ENCODE peak calls at places on chromosomes 1 and 21, in six cellular contexts. One of them, this sample, is unnamed.

GRCh38 chr1:183719976-183720497 is 66.9 kb upstream of the APOBEC4 start:
- DNase-seq in A172: no peak
- DNase-seq in cardiac fibroblast: peak; percentile 40
- DNase-seq in midbrain: no peak
- DNase-seq in spleen: no peak
- DNase-seq in NCI-H1105: no peak
- DNase-seq in this sample: no peak

GRCh38 chr1:59565611-59566410 is 248.9 kb upstream of the HOOK1 start:
- DNase-seq in A172: peak; percentile 95
- DNase-seq in cardiac fibroblast: peak; percentile 34
- DNase-seq in midbrain: no peak
- DNase-seq in spleen: no peak
- DNase-seq in NCI-H1105: no peak
- DNase-seq in this sample: no peak

GRCh38 chr1:35925741-35926140 is 5.2 kb upstream of the AGO3 start:
- DNase-seq in A172: no peak
- DNase-seq in cardiac fibroblast: peak; percentile 93
- DNase-seq in midbrain: no peak
- DNase-seq in spleen: no peak
- DNase-seq in NCI-H1105: no peak
- DNase-seq in this sample: no peak

GRCh38 chr1:7485086-7485780 is 285.9 kb upstream of the VAMP3 start:
- DNase-seq in A172: no peak
- DNase-seq in cardiac fibroblast: no peak
- DNase-seq in midbrain: no peak
- DNase-seq in spleen: no peak
- DNase-seq in NCI-H1105: no peak
- DNase-seq in this sample: no peak

GRCh38 chr1:151882466-151882865 is 26.8 kb downstream of the THEM4 start:
- DNase-seq in A172: no peak
- DNase-seq in cardiac fibroblast: no peak
- DNase-seq in midbrain: no peak
- DNase-seq in spleen: no peak
- DNase-seq in NCI-H1105: no peak
- DNase-seq in this sample: no peak

GRCh38 chr1:181043025-181043880 is 9.5 kb downstream of the MR1 start:
- DNase-seq in A172: no peak
- DNase-seq in cardiac fibroblast: no peak
- DNase-seq in midbrain: no peak
- DNase-seq in spleen: no peak
- DNase-seq in NCI-H1105: no peak
- DNase-seq in this sample: no peak

GRCh38 chr1:196861429-196861828 is 26.4 kb upstream of the CFHR4 start:
- DNase-seq in A172: no peak
- DNase-seq in cardiac fibroblast: no peak
- DNase-seq in midbrain: no peak
- DNase-seq in spleen: no peak
- DNase-seq in NCI-H1105: no peak
- DNase-seq in this sample: no peak

GRCh38 chr1:20373286-20373685 is 82.6 kb downstream of the VWA5B1 start:
- DNase-seq in A172: no peak
- DNase-seq in cardiac fibroblast: no peak
- DNase-seq in midbrain: no peak
- DNase-seq in spleen: peak; percentile 19
- DNase-seq in NCI-H1105: no peak
- DNase-seq in this sample: peak; percentile 29

GRCh38 chr1:54297596-54298283 is 97.8 kb downstream of the MRPL37 start:
- DNase-seq in A172: no peak
- DNase-seq in cardiac fibroblast: no peak
- DNase-seq in midbrain: peak; percentile 78
- DNase-seq in spleen: no peak
- DNase-seq in NCI-H1105: no peak
- DNase-seq in this sample: no peak

GRCh38 chr1:110119843-110120242 is 7.6 kb downstream of the UBL4B start:
- DNase-seq in A172: no peak
- DNase-seq in cardiac fibroblast: no peak
- DNase-seq in midbrain: no peak
- DNase-seq in spleen: peak; percentile 44
- DNase-seq in NCI-H1105: no peak
- DNase-seq in this sample: peak; percentile 40

GRCh38 chr1:59046730-59047157 is 250.2 kb upstream of the FGGY start:
- DNase-seq in A172: no peak
- DNase-seq in cardiac fibroblast: peak; percentile 46
- DNase-seq in midbrain: no peak
- DNase-seq in spleen: peak; percentile 78
- DNase-seq in NCI-H1105: no peak
- DNase-seq in this sample: no peak

GRCh38 chr1:94884101-94884875 is 42.6 kb downstream of the CNN3 start:
- DNase-seq in A172: no peak
- DNase-seq in cardiac fibroblast: peak; percentile 58
- DNase-seq in midbrain: peak; percentile 55
- DNase-seq in spleen: no peak
- DNase-seq in NCI-H1105: no peak
- DNase-seq in this sample: no peak

GRCh38 chr1:27940297-27940696 is 5.5 kb downstream of the SMPDL3B start:
- DNase-seq in A172: no peak
- DNase-seq in cardiac fibroblast: peak; percentile 14
- DNase-seq in midbrain: peak; percentile 15
- DNase-seq in spleen: peak; percentile 88
- DNase-seq in NCI-H1105: no peak
- DNase-seq in this sample: no peak

GRCh38 chr21:46124926-46125845 is 27.3 kb downstream of the COL6A2 start:
- DNase-seq in A172: no peak
- DNase-seq in cardiac fibroblast: no peak
- DNase-seq in midbrain: no peak
- DNase-seq in spleen: peak; percentile 63
- DNase-seq in NCI-H1105: no peak
- DNase-seq in this sample: peak; percentile 64

GRCh38 chr21:45390121-45390751 is 14.7 kb upstream of the COL18A1 start:
- DNase-seq in A172: no peak
- DNase-seq in cardiac fibroblast: no peak
- DNase-seq in midbrain: no peak
- DNase-seq in spleen: peak; percentile 56
- DNase-seq in NCI-H1105: no peak
- DNase-seq in this sample: peak; percentile 58

GRCh38 chr1:38690790-38691189 is 168.8 kb downstream of the RRAGC start:
- DNase-seq in A172: no peak
- DNase-seq in cardiac fibroblast: no peak
- DNase-seq in midbrain: no peak
- DNase-seq in spleen: no peak
- DNase-seq in NCI-H1105: no peak
- DNase-seq in this sample: no peak

GRCh38 chr1:3864884-3865283 is 7.6 kb downstream of the DFFB start:
- DNase-seq in A172: no peak
- DNase-seq in cardiac fibroblast: no peak
- DNase-seq in midbrain: no peak
- DNase-seq in spleen: no peak
- DNase-seq in NCI-H1105: no peak
- DNase-seq in this sample: no peak

GRCh38 chr1:56330400-56331026 is 248.8 kb downstream of the PLPP3 start:
- DNase-seq in A172: peak; percentile 54
- DNase-seq in cardiac fibroblast: peak; percentile 63
- DNase-seq in midbrain: no peak
- DNase-seq in spleen: no peak
- DNase-seq in NCI-H1105: no peak
- DNase-seq in this sample: no peak

GRCh38 chr1:8875216-8875861 is 3.1 kb downstream of the ENO1 start:
- DNase-seq in A172: no peak
- DNase-seq in cardiac fibroblast: no peak
- DNase-seq in midbrain: peak; percentile 30
- DNase-seq in spleen: no peak
- DNase-seq in NCI-H1105: no peak
- DNase-seq in this sample: no peak

GRCh38 chr1:227924168-227924837 is 23.4 kb downstream of the WNT9A start:
- DNase-seq in A172: no peak
- DNase-seq in cardiac fibroblast: no peak
- DNase-seq in midbrain: no peak
- DNase-seq in spleen: no peak
- DNase-seq in NCI-H1105: no peak
- DNase-seq in this sample: no peak

GRCh38 chr1:246566808-246567154 is 525 bp downstream of the CNST start:
- DNase-seq in A172: no peak
- DNase-seq in cardiac fibroblast: peak; percentile 45
- DNase-seq in midbrain: peak; percentile 43
- DNase-seq in spleen: no peak
- DNase-seq in NCI-H1105: no peak
- DNase-seq in this sample: no peak

GRCh38 chr1:22140681-22141080 is 2.2 kb downstream of the WNT4 start:
- DNase-seq in A172: no peak
- DNase-seq in cardiac fibroblast: no peak
- DNase-seq in midbrain: no peak
- DNase-seq in spleen: no peak
- DNase-seq in NCI-H1105: no peak
- DNase-seq in this sample: no peak

GRCh38 chr1:99181892-99182291 is 82.4 kb upstream of the PLPPR4 start:
- DNase-seq in A172: no peak
- DNase-seq in cardiac fibroblast: peak; percentile 30
- DNase-seq in midbrain: no peak
- DNase-seq in spleen: no peak
- DNase-seq in NCI-H1105: no peak
- DNase-seq in this sample: no peak

GRCh38 chr1:179447489-179447888 is 81.7 kb downstream of the AXDND1 start:
- DNase-seq in A172: peak; percentile 19
- DNase-seq in cardiac fibroblast: no peak
- DNase-seq in midbrain: no peak
- DNase-seq in spleen: no peak
- DNase-seq in NCI-H1105: no peak
- DNase-seq in this sample: no peak

GRCh38 chr1:93615201-93616150 is 66.2 kb downstream of the BCAR3 start:
- DNase-seq in A172: peak; percentile 46
- DNase-seq in cardiac fibroblast: peak; percentile 90
- DNase-seq in midbrain: no peak
- DNase-seq in spleen: no peak
- DNase-seq in NCI-H1105: no peak
- DNase-seq in this sample: peak; percentile 52

GRCh38 chr1:46171351-46171750 is 3.5 kb upstream of the TSPAN1 start:
- DNase-seq in A172: peak; percentile 45
- DNase-seq in cardiac fibroblast: no peak
- DNase-seq in midbrain: no peak
- DNase-seq in spleen: no peak
- DNase-seq in NCI-H1105: no peak
- DNase-seq in this sample: no peak

GRCh38 chr1:153977250-153978240 is at the start of gene JTB:
- DNase-seq in A172: peak; percentile 79
- DNase-seq in cardiac fibroblast: peak; percentile 82
- DNase-seq in midbrain: peak; percentile 86
- DNase-seq in spleen: peak; percentile 97
- DNase-seq in NCI-H1105: peak; percentile 80
- DNase-seq in this sample: peak; percentile 93

GRCh38 chr1:175197536-175197935 is 5.0 kb upstream of the KIAA0040 start:
- DNase-seq in A172: peak; percentile 41
- DNase-seq in cardiac fibroblast: no peak
- DNase-seq in midbrain: no peak
- DNase-seq in spleen: no peak
- DNase-seq in NCI-H1105: no peak
- DNase-seq in this sample: no peak

This sample was measured in sigmoid colon.